ENCODE peak calls at places on chromosomes 11 and 22, in ten cellular contexts. One of them, this sample, is unnamed.

GRCh38 chr22:49604732-49605302 is 222.9 kb downstream of the BRD1 start:
- DNase-seq in foreskin keratinocyte: no peak
- DNase-seq in AG09309: no peak
- DNase-seq in BJ: no peak
- DNase-seq in GM13976: no peak
- DNase-seq in testis: no peak
- DNase-seq in stomach: no peak
- DNase-seq in fibroblast of lung: no peak
- DNase-seq in GM10248: no peak
- DNase-seq in astrocyte of the spinal cord: no peak
- DNase-seq in this sample: no peak

GRCh38 chr22:49911881-49912625 is 6.2 kb downstream of the ALG12 start:
- DNase-seq in foreskin keratinocyte: no peak
- DNase-seq in AG09309: no peak
- DNase-seq in testis: no peak
- DNase-seq in stomach: no peak
- DNase-seq in astrocyte of the spinal cord: no peak
- DNase-seq in fibroblast of lung: no peak
- DNase-seq in GM10248: no peak
- DNase-seq in GM13976: no peak
- DNase-seq in BJ: no peak
- DNase-seq in this sample: no peak

GRCh38 chr11:85299247-85299646 is 327.9 kb downstream of the DLG2 start:
- DNase-seq in stomach: no peak
- DNase-seq in BJ: no peak
- DNase-seq in GM13976: no peak
- DNase-seq in fibroblast of lung: no peak
- DNase-seq in testis: no peak
- DNase-seq in GM10248: no peak
- DNase-seq in foreskin keratinocyte: no peak
- DNase-seq in AG09309: no peak
- DNase-seq in astrocyte of the spinal cord: peak; percentile 28
- DNase-seq in this sample: no peak

GRCh38 chr11:121448431-121448941 is 3.6 kb upstream of the SORL1 start:
- DNase-seq in GM10248: no peak
- DNase-seq in foreskin keratinocyte: no peak
- DNase-seq in AG09309: no peak
- DNase-seq in testis: no peak
- DNase-seq in astrocyte of the spinal cord: no peak
- DNase-seq in GM13976: no peak
- DNase-seq in fibroblast of lung: no peak
- DNase-seq in BJ: no peak
- DNase-seq in stomach: no peak
- DNase-seq in this sample: no peak

GRCh38 chr11:820655-821512 is 2.2 kb downstream of the PNPLA2 start:
- DNase-seq in stomach: peak; percentile 90
- DNase-seq in AG09309: no peak
- DNase-seq in testis: no peak
- DNase-seq in GM13976: no peak
- DNase-seq in GM10248: no peak
- DNase-seq in BJ: no peak
- DNase-seq in foreskin keratinocyte: no peak
- DNase-seq in fibroblast of lung: peak; percentile 70
- DNase-seq in astrocyte of the spinal cord: no peak
- DNase-seq in this sample: no peak

GRCh38 chr11:126853732-126854131 is 146.8 kb downstream of the KIRREL3 start:
- DNase-seq in testis: no peak
- DNase-seq in astrocyte of the spinal cord: no peak
- DNase-seq in stomach: no peak
- DNase-seq in GM13976: no peak
- DNase-seq in GM10248: no peak
- DNase-seq in foreskin keratinocyte: no peak
- DNase-seq in fibroblast of lung: peak; percentile 19
- DNase-seq in BJ: no peak
- DNase-seq in AG09309: no peak
- DNase-seq in this sample: no peak

GRCh38 chr22:40176921-40177737 is 596 bp upstream of the TNRC6B start:
- DNase-seq in BJ: no peak
- DNase-seq in GM13976: peak; percentile 37
- DNase-seq in testis: peak; percentile 43
- DNase-seq in GM10248: no peak
- DNase-seq in astrocyte of the spinal cord: peak; percentile 69
- DNase-seq in AG09309: no peak
- DNase-seq in foreskin keratinocyte: peak; percentile 44
- DNase-seq in fibroblast of lung: peak; percentile 75
- DNase-seq in stomach: peak; percentile 32
- DNase-seq in this sample: no peak

GRCh38 chr11:121767433-121767832 is 314.7 kb upstream of the SORL1-AS1 start:
- DNase-seq in astrocyte of the spinal cord: no peak
- DNase-seq in AG09309: no peak
- DNase-seq in GM13976: peak; percentile 66
- DNase-seq in testis: no peak
- DNase-seq in stomach: no peak
- DNase-seq in foreskin keratinocyte: peak; percentile 18
- DNase-seq in fibroblast of lung: peak; percentile 7
- DNase-seq in GM10248: peak; percentile 69
- DNase-seq in BJ: no peak
- DNase-seq in this sample: no peak

GRCh38 chr11:66846671-66847091 is 3.4 kb downstream of the RCE1 start:
- DNase-seq in testis: peak; percentile 12
- DNase-seq in AG09309: no peak
- DNase-seq in astrocyte of the spinal cord: no peak
- DNase-seq in foreskin keratinocyte: no peak
- DNase-seq in GM10248: no peak
- DNase-seq in fibroblast of lung: no peak
- DNase-seq in GM13976: no peak
- DNase-seq in stomach: peak; percentile 24
- DNase-seq in BJ: no peak
- DNase-seq in this sample: peak; percentile 14

GRCh38 chr11:66847461-66848232 is 4.4 kb downstream of the RCE1 start:
- DNase-seq in astrocyte of the spinal cord: no peak
- DNase-seq in BJ: no peak
- DNase-seq in GM10248: no peak
- DNase-seq in GM13976: no peak
- DNase-seq in AG09309: no peak
- DNase-seq in fibroblast of lung: no peak
- DNase-seq in foreskin keratinocyte: no peak
- DNase-seq in stomach: peak; percentile 11
- DNase-seq in testis: no peak
- DNase-seq in this sample: peak; percentile 18

GRCh38 chr11:66844496-66845142 is 1.4 kb downstream of the RCE1 start:
- DNase-seq in foreskin keratinocyte: no peak
- DNase-seq in BJ: no peak
- DNase-seq in stomach: peak; percentile 23
- DNase-seq in GM10248: no peak
- DNase-seq in astrocyte of the spinal cord: no peak
- DNase-seq in testis: peak; percentile 15
- DNase-seq in AG09309: no peak
- DNase-seq in GM13976: no peak
- DNase-seq in fibroblast of lung: no peak
- DNase-seq in this sample: no peak

GRCh38 chr11:66845143-66845875 is 2.1 kb downstream of the RCE1 start:
- DNase-seq in stomach: peak; percentile 17
- DNase-seq in fibroblast of lung: no peak
- DNase-seq in astrocyte of the spinal cord: no peak
- DNase-seq in GM10248: no peak
- DNase-seq in testis: peak; percentile 13
- DNase-seq in GM13976: no peak
- DNase-seq in foreskin keratinocyte: no peak
- DNase-seq in BJ: no peak
- DNase-seq in AG09309: no peak
- DNase-seq in this sample: no peak

DNA sequence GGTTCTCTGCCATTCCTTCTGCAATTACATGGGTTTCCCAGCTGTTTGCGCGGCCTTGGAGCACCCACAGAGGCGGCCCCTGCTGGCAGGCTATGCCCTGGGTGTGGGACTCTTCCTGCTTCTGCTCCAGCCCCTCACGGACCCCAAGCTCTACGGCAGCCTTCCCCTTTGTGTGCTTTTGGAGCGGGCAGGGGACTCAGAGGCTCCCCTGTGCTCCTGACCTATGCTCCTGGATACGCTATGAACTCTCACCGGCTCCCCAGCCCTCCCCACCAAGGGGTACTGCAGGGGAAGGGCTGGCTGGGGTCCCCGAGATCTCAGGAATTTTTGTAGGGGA is 2.6 kb downstream of the RCE1 start:
- DNase-seq in foreskin keratinocyte: no peak
- DNase-seq in GM13976: no peak
- DNase-seq in testis: peak; percentile 13
- DNase-seq in AG09309: no peak
- DNase-seq in GM10248: no peak
- DNase-seq in stomach: peak; percentile 21
- DNase-seq in BJ: no peak
- DNase-seq in fibroblast of lung: no peak
- DNase-seq in astrocyte of the spinal cord: no peak
- DNase-seq in this sample: peak; percentile 17
- TF ChIP-seq CTCF in foreskin keratinocyte: peak; percentile 5
- TF ChIP-seq CTCF in GM13976: no peak
- TF ChIP-seq CTCF in testis: no peak
- TF ChIP-seq CTCF in AG09309: no peak
- TF ChIP-seq CTCF in GM10248: no peak
- TF ChIP-seq CTCF in stomach: no peak
- TF ChIP-seq CTCF in BJ: no peak
- TF ChIP-seq CTCF in fibroblast of lung: no peak
- TF ChIP-seq CTCF in astrocyte of the spinal cord: no peak
- TF ChIP-seq CTCF in this sample: no peak

DNA sequence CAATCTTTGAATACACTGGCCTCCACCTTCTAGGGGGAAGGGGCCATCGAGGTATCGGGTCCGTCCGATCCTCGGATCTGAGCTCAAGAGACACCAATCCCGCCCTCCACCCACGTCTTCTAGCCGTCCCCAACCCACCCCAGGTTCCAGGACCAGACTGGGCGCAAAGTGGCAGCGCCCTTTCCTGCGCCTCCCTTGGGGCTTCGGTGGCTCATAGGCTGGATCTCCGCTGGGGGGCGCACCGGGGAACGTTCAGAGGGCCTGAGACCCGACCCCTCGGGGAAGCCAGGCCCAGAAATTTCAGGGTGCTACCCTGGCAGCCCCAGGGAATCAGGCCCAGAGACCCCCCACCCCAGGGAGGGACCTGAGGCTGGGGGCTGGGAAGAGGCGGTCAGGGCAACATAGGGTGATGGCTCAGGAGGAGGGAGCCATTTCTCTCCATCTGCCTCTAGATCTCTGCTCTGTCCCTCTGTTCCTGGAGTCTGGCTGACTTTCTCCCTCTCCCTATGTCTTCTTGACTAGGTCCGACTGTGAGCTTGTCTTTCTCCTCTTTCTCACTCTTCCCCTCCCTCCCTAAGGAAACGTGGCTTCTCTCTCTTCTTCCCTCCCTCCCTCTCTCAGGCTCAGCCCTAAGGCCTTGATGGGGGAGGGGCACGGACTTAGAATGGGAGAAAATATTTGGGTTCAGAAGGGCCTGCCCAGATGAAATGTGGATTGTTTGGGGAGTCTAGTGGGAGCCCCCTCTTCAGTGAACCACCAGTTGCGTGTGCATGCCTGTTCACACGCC is 1.1 kb downstream of the CREB3L1 start:
- DNase-seq in GM10248: no peak
- DNase-seq in astrocyte of the spinal cord: peak; percentile 64
- DNase-seq in testis: peak; percentile 54
- DNase-seq in BJ: no peak
- DNase-seq in GM13976: peak; percentile 70
- DNase-seq in fibroblast of lung: peak; percentile 68
- DNase-seq in stomach: peak; percentile 80
- DNase-seq in AG09309: no peak
- DNase-seq in foreskin keratinocyte: no peak
- DNase-seq in this sample: no peak
- TF ChIP-seq CTCF in GM10248: peak; percentile 57
- TF ChIP-seq CTCF in astrocyte of the spinal cord: peak; percentile 84
- TF ChIP-seq CTCF in testis: peak; percentile 36
- TF ChIP-seq CTCF in BJ: peak; percentile 90
- TF ChIP-seq CTCF in GM13976: peak; percentile 36
- TF ChIP-seq CTCF in fibroblast of lung: peak; percentile 64
- TF ChIP-seq CTCF in stomach: no peak
- TF ChIP-seq CTCF in AG09309: peak; percentile 85
- TF ChIP-seq CTCF in foreskin keratinocyte: peak; percentile 53
- TF ChIP-seq CTCF in this sample: no peak

DNA sequence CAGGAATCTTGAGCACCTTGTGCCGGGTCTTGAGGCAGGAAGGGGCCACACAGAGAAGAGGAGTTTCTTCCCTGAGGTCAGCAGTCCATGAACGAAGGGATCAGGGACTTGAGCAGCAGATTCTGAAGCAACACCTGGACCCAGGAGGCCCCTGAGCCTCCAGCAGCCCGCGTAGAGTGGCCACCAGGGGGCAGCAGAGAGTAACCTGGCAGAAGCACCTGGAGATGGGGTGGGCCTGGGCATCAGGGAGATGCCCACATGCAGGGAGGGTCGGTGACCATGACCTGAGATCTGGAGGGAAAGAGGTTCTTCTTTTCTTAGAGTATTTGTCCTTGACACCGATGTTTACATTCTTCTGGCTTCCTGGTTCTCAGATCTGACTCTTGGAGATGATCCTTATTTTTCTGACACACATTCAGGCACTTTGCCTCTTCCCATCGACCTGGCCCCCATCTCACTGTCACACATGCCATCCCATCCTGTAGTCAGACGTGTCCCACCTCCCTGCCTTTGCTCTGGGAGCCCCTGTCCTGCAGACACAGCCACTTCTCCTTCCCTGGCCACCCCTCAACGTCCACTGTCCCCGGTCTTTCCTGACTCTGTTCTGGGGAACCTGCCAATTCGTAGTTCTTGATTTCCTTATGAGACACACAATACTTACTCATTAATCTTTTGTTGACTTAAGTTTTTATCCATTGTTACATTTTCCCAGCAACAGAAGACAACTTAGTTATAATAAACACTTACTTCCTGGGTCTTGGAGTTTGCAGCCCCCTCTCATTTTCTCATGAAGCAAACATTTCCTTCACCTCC is 66.5 kb downstream of the GGTLC2 start:
- DNase-seq in BJ: no peak
- DNase-seq in GM10248: peak; percentile 71
- DNase-seq in foreskin keratinocyte: no peak
- DNase-seq in testis: peak; percentile 78
- DNase-seq in fibroblast of lung: no peak
- DNase-seq in astrocyte of the spinal cord: no peak
- DNase-seq in stomach: peak; percentile 74
- DNase-seq in AG09309: no peak
- DNase-seq in GM13976: peak; percentile 70
- DNase-seq in this sample: peak; percentile 85
- TF ChIP-seq CTCF in BJ: peak; percentile 98
- TF ChIP-seq CTCF in GM10248: peak; percentile 90
- TF ChIP-seq CTCF in foreskin keratinocyte: peak; percentile 74
- TF ChIP-seq CTCF in testis: peak; percentile 97
- TF ChIP-seq CTCF in fibroblast of lung: peak; percentile 84
- TF ChIP-seq CTCF in astrocyte of the spinal cord: peak; percentile 95
- TF ChIP-seq CTCF in stomach: no peak
- TF ChIP-seq CTCF in AG09309: peak; percentile 84
- TF ChIP-seq CTCF in GM13976: peak; percentile 96
- TF ChIP-seq CTCF in this sample: no peak

GRCh38 chr11:125168875-125169537 is 4.5 kb downstream of the PKNOX2 start:
- DNase-seq in GM10248: no peak
- DNase-seq in AG09309: no peak
- DNase-seq in stomach: no peak
- DNase-seq in testis: no peak
- DNase-seq in GM13976: no peak
- DNase-seq in foreskin keratinocyte: no peak
- DNase-seq in astrocyte of the spinal cord: peak; percentile 28
- DNase-seq in BJ: no peak
- DNase-seq in fibroblast of lung: peak; percentile 71
- DNase-seq in this sample: no peak

GRCh38 chr11:125167954-125168821 is 3.6 kb downstream of the PKNOX2 start:
- DNase-seq in AG09309: peak; percentile 89
- DNase-seq in foreskin keratinocyte: no peak
- DNase-seq in astrocyte of the spinal cord: peak; percentile 90
- DNase-seq in fibroblast of lung: peak; percentile 89
- DNase-seq in GM10248: no peak
- DNase-seq in stomach: peak; percentile 38
- DNase-seq in testis: no peak
- DNase-seq in BJ: peak; percentile 59
- DNase-seq in GM13976: no peak
- DNase-seq in this sample: no peak

GRCh38 chr11:125170001-125170405 is 5.5 kb downstream of the PKNOX2 start:
- DNase-seq in BJ: no peak
- DNase-seq in testis: peak; percentile 38
- DNase-seq in stomach: no peak
- DNase-seq in foreskin keratinocyte: no peak
- DNase-seq in fibroblast of lung: no peak
- DNase-seq in GM10248: no peak
- DNase-seq in astrocyte of the spinal cord: no peak
- DNase-seq in AG09309: no peak
- DNase-seq in GM13976: no peak
- DNase-seq in this sample: no peak

GRCh38 chr11:125171974-125172373 is 7.4 kb downstream of the PKNOX2 start:
- DNase-seq in stomach: no peak
- DNase-seq in BJ: no peak
- DNase-seq in astrocyte of the spinal cord: no peak
- DNase-seq in fibroblast of lung: no peak
- DNase-seq in GM10248: no peak
- DNase-seq in GM13976: no peak
- DNase-seq in AG09309: no peak
- DNase-seq in foreskin keratinocyte: no peak
- DNase-seq in testis: no peak
- DNase-seq in this sample: no peak

DNA sequence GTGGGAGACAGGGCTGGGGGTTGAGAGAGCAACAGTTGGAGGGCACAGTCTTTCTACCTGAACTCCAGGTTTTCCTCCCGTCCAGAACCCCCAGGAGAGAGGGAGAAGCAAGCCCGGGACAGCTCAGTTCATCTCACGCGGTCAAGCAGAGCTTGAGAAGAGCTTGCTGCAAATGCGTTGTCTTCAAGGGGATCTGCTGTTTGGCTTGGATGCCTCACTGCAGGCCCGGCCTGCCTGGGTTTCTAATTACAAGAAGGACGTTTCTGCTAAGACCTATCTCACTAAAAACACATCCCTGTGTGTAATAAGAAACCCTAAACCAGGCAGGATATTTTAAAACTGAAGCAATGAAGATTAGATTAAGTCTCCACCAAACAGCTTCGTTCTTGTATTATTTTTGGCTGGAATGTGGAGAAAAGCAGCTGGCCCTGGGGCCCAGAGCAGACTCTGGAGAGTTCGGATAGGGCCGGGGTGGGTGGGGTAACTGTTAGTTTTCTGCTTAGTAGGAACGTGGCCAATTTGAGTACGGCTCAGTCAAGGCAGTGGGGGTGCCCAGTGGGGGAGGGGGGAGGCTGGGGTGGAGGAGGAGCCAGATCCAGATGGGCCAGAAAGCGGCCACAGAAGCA is 6.0 kb downstream of the PKNOX2 start:
- DNase-seq in GM13976: no peak
- DNase-seq in AG09309: no peak
- DNase-seq in stomach: no peak
- DNase-seq in foreskin keratinocyte: no peak
- DNase-seq in GM10248: no peak
- DNase-seq in astrocyte of the spinal cord: peak; percentile 96
- DNase-seq in BJ: no peak
- DNase-seq in fibroblast of lung: peak; percentile 97
- DNase-seq in testis: peak; percentile 55
- DNase-seq in this sample: no peak
- TF ChIP-seq CTCF in GM13976: no peak
- TF ChIP-seq CTCF in AG09309: no peak
- TF ChIP-seq CTCF in stomach: no peak
- TF ChIP-seq CTCF in foreskin keratinocyte: no peak
- TF ChIP-seq CTCF in GM10248: no peak
- TF ChIP-seq CTCF in astrocyte of the spinal cord: no peak
- TF ChIP-seq CTCF in BJ: no peak
- TF ChIP-seq CTCF in fibroblast of lung: no peak
- TF ChIP-seq CTCF in testis: no peak
- TF ChIP-seq CTCF in this sample: no peak

This sample was measured in omental fat pad.